ENCODE peak calls at places on chromosomes 2 and 18, in four cellular contexts. T is GM12878, M is HepG2, I is H1. N is an unnamed sample.

GRCh38 chr2:26670171-26670570 is 22.4 kb upstream of the KCNK3 start:
- DNase-seq in T (no peak), M (no peak), I (no peak), N (no peak)

GRCh38 chr2:226423498-226423960 is 376.1 kb downstream of the IRS1 start:
- DNase-seq in T (no peak), I (no peak), M (no peak), N (no peak)

GRCh38 chr2:182280128-182280527 is 146.7 kb downstream of the PDE1A start:
- DNase-seq in I (no peak), T (no peak), M (no peak), N (no peak)

GRCh38 chr2:66508358-66509071 is 73.6 kb downstream of the MEIS1 start:
- DNase-seq in M (no peak), I (no peak), T (no peak), N (no peak)

GRCh38 chr2:216195565-216195978 is 86.4 kb downstream of the XRCC5 start:
- DNase-seq in M (no peak), I (no peak), T (no peak), N (no peak)

GRCh38 chr2:209960676-209961630 is 41.5 kb upstream of the RPE start:
- DNase-seq in M (peak; percentile 67), T (no peak), I (peak; percentile 53), N (peak; percentile 20)

GRCh38 chr2:71486881-71487640 is 33.7 kb downstream of the DYSF start:
- DNase-seq in I (no peak), M (no peak), T (no peak), N (no peak)

GRCh38 chr18:35964319-35964718 is 8.2 kb upstream of the RMP24 start:
- DNase-seq in T (no peak), M (no peak), I (no peak), N (no peak)

GRCh38 chr2:140349695-140350094 is 1569.5 kb upstream of the NXPH2 start:
- DNase-seq in I (no peak), M (no peak), T (no peak), N (no peak)

GRCh38 chr18:68121826-68122225 is 593.1 kb downstream of the TMX3 start:
- DNase-seq in M (no peak), I (no peak), T (no peak), N (no peak)

GRCh38 chr2:62774555-62775366 is 69.2 kb downstream of the EHBP1 start:
- DNase-seq in M (peak; percentile 78), T (peak; percentile 17), I (no peak), N (peak; percentile 18)
- TF ChIP-seq HDAC6 in M (no peak), T (no peak), I (no peak), N (no peak)

DNA sequence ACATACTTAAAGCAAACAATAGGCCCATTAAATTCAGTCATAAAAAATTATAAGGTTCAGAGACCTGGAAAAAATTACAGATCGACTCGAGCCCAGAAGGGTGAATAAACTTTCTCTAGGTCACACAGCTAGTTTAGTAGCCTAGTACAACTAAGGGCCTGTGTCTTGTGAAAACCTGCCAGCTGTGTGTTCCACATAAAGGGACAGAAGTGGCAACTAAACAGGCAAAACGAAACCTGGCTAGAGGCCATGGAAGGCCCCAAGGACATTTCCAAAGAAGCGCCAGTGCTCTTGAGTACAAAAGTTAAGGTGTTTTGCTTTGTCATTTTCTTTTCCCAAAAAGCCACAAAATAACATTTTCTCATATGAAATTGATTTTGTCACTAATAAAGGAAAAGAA is 164.9 kb downstream of the L3MBTL4 start:
- DNase-seq in I (no peak), T (no peak), M (no peak), N (no peak)
- TF ChIP-seq HDAC6 in I (no peak), T (no peak), M (no peak), N (no peak)

GRCh38 chr2:217884985-217885384 is 117.8 kb downstream of the TNS1 start:
- DNase-seq in I (no peak), M (no peak), T (no peak), N (no peak)

GRCh38 chr2:217886720-217887309 is 116.0 kb downstream of the TNS1 start:
- DNase-seq in I (peak; percentile 92), T (no peak), M (peak; percentile 79), N (peak; percentile 69)

GRCh38 chr2:217889656-217890055 is 113.1 kb downstream of the TNS1 start:
- DNase-seq in I (no peak), M (no peak), T (no peak), N (no peak)

GRCh38 chr2:217890445-217890844 is 112.3 kb downstream of the TNS1 start:
- DNase-seq in M (peak; percentile 42), T (no peak), I (no peak), N (peak; percentile 16)

DNA sequence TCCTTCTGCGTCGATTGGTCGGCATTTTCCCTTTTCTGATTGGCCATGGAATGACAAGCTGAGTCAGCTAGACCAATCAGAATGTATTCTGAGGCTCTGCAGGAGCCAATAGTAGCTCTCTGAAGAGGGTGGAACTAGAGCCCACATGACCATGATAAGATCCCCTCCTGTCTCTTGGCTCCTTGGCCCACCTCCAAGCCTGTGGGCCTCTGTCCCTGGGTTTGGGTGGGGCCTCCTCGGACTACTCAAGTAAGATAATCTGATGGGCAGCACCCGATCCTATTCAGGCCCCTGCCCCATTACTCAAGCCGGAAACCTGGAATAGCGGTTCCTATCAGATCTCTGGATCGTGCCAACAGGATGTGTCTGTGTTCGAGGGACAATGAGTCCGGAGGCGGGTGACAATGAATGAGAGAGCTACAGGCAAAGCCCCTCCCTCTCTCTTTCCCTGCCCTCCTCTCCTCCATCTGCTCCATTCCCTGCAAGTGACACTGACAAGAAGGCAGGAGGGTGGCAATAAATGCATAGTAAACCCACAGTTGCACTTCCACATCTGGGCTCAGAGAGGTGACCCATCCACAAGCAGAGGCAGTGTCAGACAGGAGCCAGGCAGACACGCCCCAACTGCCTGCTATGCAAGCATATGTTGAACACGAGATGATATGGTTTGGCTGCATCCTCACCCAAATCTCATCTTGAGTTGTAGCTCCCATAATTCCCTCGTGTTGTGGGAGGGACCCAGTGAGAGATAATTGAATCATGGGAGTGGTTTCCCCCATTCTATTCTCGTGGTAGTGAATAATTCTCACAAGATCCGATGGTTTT is 114.7 kb downstream of the TNS1 start:
- DNase-seq in M (no peak), I (no peak), T (no peak), N (peak; percentile 49)
- TF ChIP-seq HDAC6 in M (no peak), I (no peak), T (no peak), N (no peak)

DNA sequence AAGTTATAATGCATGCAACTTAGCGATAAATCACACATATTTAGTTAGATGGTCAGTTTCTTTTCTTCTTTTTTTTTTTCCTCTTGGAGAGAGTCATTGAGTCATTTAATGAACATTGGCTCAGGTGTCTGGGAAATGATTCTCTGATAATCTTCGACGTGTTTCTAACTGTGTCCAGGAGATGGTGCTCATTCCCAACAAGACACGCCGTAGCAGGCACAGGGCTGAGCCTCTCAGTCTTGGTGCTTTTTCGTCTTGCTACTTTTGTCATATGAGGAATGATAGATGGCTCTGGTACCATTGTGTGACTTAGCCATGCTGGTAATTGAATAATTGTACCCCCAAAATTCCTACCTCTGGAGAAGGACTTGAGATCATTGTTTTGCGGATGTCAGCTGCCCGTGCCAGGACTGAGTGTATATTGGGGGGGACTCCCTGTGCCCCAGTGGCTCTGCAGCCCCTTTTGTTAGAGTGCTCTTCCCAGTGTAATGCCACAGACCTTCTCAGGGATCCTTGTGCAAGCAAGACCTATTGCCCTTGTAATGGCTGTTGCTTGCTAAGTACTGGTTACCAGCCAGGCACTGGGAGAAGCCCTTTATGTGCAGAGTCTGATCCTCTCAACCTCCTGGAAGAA is 107.6 kb upstream of the CYRIA start:
- DNase-seq in M (peak; percentile 43), T (no peak), I (peak; percentile 62), N (peak; percentile 45)
- TF ChIP-seq HDAC6 in M (no peak), T (no peak), I (no peak), N (no peak)

GRCh38 chr2:120461546-120462537 is 115.9 kb downstream of the INHBB start:
- DNase-seq in M (no peak), I (no peak), T (no peak), N (no peak)
- TF ChIP-seq HDAC6 in M (no peak), I (no peak), T (no peak), N (no peak)

GRCh38 chr2:174551697-174552096 is 45.9 kb downstream of the WIPF1 start:
- DNase-seq in T (no peak), I (no peak), M (no peak), N (no peak)
- TF ChIP-seq HDAC6 in T (no peak), I (no peak), M (no peak), N (no peak)

GRCh38 chr2:130393318-130393910 is 37.6 kb downstream of the PTPN18 start:
- DNase-seq in T (no peak), I (no peak), M (no peak), N (no peak)

GRCh38 chr2:130390460-130391057 is 34.7 kb downstream of the PTPN18 start:
- DNase-seq in T (no peak), M (no peak), I (no peak), N (no peak)

GRCh38 chr2:130391058-130391871 is 35.4 kb downstream of the PTPN18 start:
- DNase-seq in T (no peak), M (peak; percentile 55), I (peak; percentile 81), N (peak; percentile 77)

GRCh38 chr2:130389783-130390182 is 33.9 kb downstream of the PTPN18 start:
- DNase-seq in T (no peak), I (no peak), M (no peak), N (no peak)

GRCh38 chr2:130391872-130392670 is 36.2 kb downstream of the PTPN18 start:
- DNase-seq in M (peak; percentile 34), I (no peak), T (no peak), N (no peak)
- TF ChIP-seq HDAC6 in M (no peak), I (no peak), T (no peak), N (no peak)

GRCh38 chr18:43563780-43564179 is 286.5 kb upstream of the SYT4 start:
- DNase-seq in M (peak; percentile 12), T (no peak), I (no peak), N (no peak)
- TF ChIP-seq HDAC6 in M (no peak), T (no peak), I (no peak), N (no peak)

N was measured in K562.